ENCODE peak calls at places on chromosomes 1 and 21, in eight cellular contexts. One of them, this sample, is unnamed. For H3K27me3, the result is how much of the 10 kb centered on the place peaks cover.

GRCh38 chr1:13930151-13930550 is 230.2 kb downstream of the PRDM2 start:
- DNase-seq in tibial artery: no peak
- DNase-seq in colonic mucosa: peak
- DNase-seq in WERI-Rb-1: peak
- DNase-seq in body of pancreas: peak
- DNase-seq in stomach: no peak
- DNase-seq in brain microvascular endothelial cell: no peak
- DNase-seq in cardiac muscle cell: no peak
- DNase-seq in this sample: peak

GRCh38 chr1:164771568-164772350 is 212.8 kb downstream of the PBX1 start:
- DNase-seq in brain microvascular endothelial cell: peak
- DNase-seq in tibial artery: no peak
- DNase-seq in cardiac muscle cell: no peak
- DNase-seq in WERI-Rb-1: no peak
- DNase-seq in body of pancreas: peak
- DNase-seq in stomach: no peak
- DNase-seq in colonic mucosa: no peak
- DNase-seq in this sample: no peak

GRCh38 chr1:157359309-157360020 is 192.8 kb downstream of the FCRL5 start:
- DNase-seq in body of pancreas: peak
- DNase-seq in tibial artery: no peak
- DNase-seq in stomach: no peak
- DNase-seq in WERI-Rb-1: no peak
- DNase-seq in cardiac muscle cell: no peak
- DNase-seq in colonic mucosa: peak
- DNase-seq in brain microvascular endothelial cell: no peak
- DNase-seq in this sample: no peak

GRCh38 chr1:163357378-163357777 is 35.6 kb downstream of the NUF2 start:
- DNase-seq in brain microvascular endothelial cell: peak
- DNase-seq in WERI-Rb-1: no peak
- DNase-seq in cardiac muscle cell: peak
- DNase-seq in tibial artery: no peak
- DNase-seq in stomach: no peak
- DNase-seq in colonic mucosa: no peak
- DNase-seq in body of pancreas: no peak
- DNase-seq in this sample: no peak

GRCh38 chr1:13708380-13709010 is 8.5 kb downstream of the PRDM2 start:
- DNase-seq in tibial artery: no peak
- DNase-seq in WERI-Rb-1: no peak
- DNase-seq in body of pancreas: no peak
- DNase-seq in stomach: no peak
- DNase-seq in brain microvascular endothelial cell: no peak
- DNase-seq in colonic mucosa: peak
- DNase-seq in cardiac muscle cell: no peak
- DNase-seq in this sample: no peak

GRCh38 chr1:224828691-224829090 is 100.8 kb upstream of the DNAH14 start:
- DNase-seq in tibial artery: no peak
- DNase-seq in WERI-Rb-1: no peak
- DNase-seq in cardiac muscle cell: no peak
- DNase-seq in stomach: no peak
- DNase-seq in body of pancreas: no peak
- DNase-seq in colonic mucosa: no peak
- DNase-seq in brain microvascular endothelial cell: no peak
- DNase-seq in this sample: no peak

GRCh38 chr1:204506969-204507316 is 9.3 kb upstream of the MDM4 start:
- DNase-seq in body of pancreas: peak
- DNase-seq in WERI-Rb-1: peak
- DNase-seq in colonic mucosa: peak
- DNase-seq in brain microvascular endothelial cell: peak
- DNase-seq in tibial artery: peak
- DNase-seq in stomach: peak
- DNase-seq in cardiac muscle cell: peak
- DNase-seq in this sample: peak

GRCh38 chr1:3314561-3315271 is 139.7 kb upstream of the ARHGEF16 start:
- DNase-seq in stomach: no peak
- DNase-seq in tibial artery: no peak
- DNase-seq in body of pancreas: no peak
- DNase-seq in colonic mucosa: no peak
- DNase-seq in brain microvascular endothelial cell: no peak
- DNase-seq in cardiac muscle cell: no peak
- DNase-seq in WERI-Rb-1: no peak
- DNase-seq in this sample: no peak

GRCh38 chr1:19003371-19004290 is 47.2 kb upstream of the IFFO2 start:
- DNase-seq in stomach: no peak
- DNase-seq in WERI-Rb-1: no peak
- DNase-seq in brain microvascular endothelial cell: peak
- DNase-seq in body of pancreas: no peak
- DNase-seq in colonic mucosa: no peak
- DNase-seq in cardiac muscle cell: no peak
- DNase-seq in tibial artery: no peak
- DNase-seq in this sample: no peak

GRCh38 chr1:207020709-207021107 is 11.8 kb downstream of the C1orf116 start:
- DNase-seq in cardiac muscle cell: no peak
- DNase-seq in WERI-Rb-1: no peak
- DNase-seq in stomach: no peak
- DNase-seq in colonic mucosa: no peak
- DNase-seq in tibial artery: no peak
- DNase-seq in brain microvascular endothelial cell: no peak
- DNase-seq in body of pancreas: no peak
- DNase-seq in this sample: no peak

GRCh38 chr1:101247404-101248287 is 10.8 kb downstream of the S1PR1 start:
- DNase-seq in colonic mucosa: no peak
- DNase-seq in WERI-Rb-1: no peak
- DNase-seq in stomach: no peak
- DNase-seq in brain microvascular endothelial cell: no peak
- DNase-seq in cardiac muscle cell: no peak
- DNase-seq in body of pancreas: no peak
- DNase-seq in tibial artery: no peak
- DNase-seq in this sample: no peak

GRCh38 chr1:5730272-5731109 is 261.7 kb downstream of the NPHP4 start:
- DNase-seq in colonic mucosa: no peak
- DNase-seq in WERI-Rb-1: no peak
- DNase-seq in body of pancreas: no peak
- DNase-seq in tibial artery: no peak
- DNase-seq in cardiac muscle cell: no peak
- DNase-seq in brain microvascular endothelial cell: no peak
- DNase-seq in stomach: no peak
- DNase-seq in this sample: no peak

GRCh38 chr1:110962892-110963665 is 643 bp downstream of the LRIF1 start:
- DNase-seq in stomach: peak
- DNase-seq in WERI-Rb-1: peak
- DNase-seq in brain microvascular endothelial cell: peak
- DNase-seq in cardiac muscle cell: peak
- DNase-seq in colonic mucosa: peak
- DNase-seq in body of pancreas: peak
- DNase-seq in tibial artery: peak
- DNase-seq in this sample: peak

GRCh38 chr1:12230549-12231275 is 882 bp downstream of the VPS13D start:
- DNase-seq in body of pancreas: peak
- DNase-seq in WERI-Rb-1: no peak
- DNase-seq in cardiac muscle cell: peak
- DNase-seq in brain microvascular endothelial cell: no peak
- DNase-seq in colonic mucosa: peak
- DNase-seq in stomach: peak
- DNase-seq in tibial artery: peak
- DNase-seq in this sample: no peak

GRCh38 chr1:115676498-115677171 is 34.9 kb downstream of the VANGL1 start:
- DNase-seq in colonic mucosa: peak
- DNase-seq in tibial artery: no peak
- DNase-seq in brain microvascular endothelial cell: no peak
- DNase-seq in WERI-Rb-1: no peak
- DNase-seq in cardiac muscle cell: no peak
- DNase-seq in stomach: peak
- DNase-seq in body of pancreas: no peak
- DNase-seq in this sample: no peak

GRCh38 chr1:91846007-91846620 is 39.8 kb downstream of the TGFBR3 start:
- DNase-seq in tibial artery: peak
- DNase-seq in WERI-Rb-1: no peak
- DNase-seq in colonic mucosa: peak
- DNase-seq in cardiac muscle cell: peak
- DNase-seq in body of pancreas: peak
- DNase-seq in stomach: peak
- DNase-seq in brain microvascular endothelial cell: no peak
- DNase-seq in this sample: no peak

DNA sequence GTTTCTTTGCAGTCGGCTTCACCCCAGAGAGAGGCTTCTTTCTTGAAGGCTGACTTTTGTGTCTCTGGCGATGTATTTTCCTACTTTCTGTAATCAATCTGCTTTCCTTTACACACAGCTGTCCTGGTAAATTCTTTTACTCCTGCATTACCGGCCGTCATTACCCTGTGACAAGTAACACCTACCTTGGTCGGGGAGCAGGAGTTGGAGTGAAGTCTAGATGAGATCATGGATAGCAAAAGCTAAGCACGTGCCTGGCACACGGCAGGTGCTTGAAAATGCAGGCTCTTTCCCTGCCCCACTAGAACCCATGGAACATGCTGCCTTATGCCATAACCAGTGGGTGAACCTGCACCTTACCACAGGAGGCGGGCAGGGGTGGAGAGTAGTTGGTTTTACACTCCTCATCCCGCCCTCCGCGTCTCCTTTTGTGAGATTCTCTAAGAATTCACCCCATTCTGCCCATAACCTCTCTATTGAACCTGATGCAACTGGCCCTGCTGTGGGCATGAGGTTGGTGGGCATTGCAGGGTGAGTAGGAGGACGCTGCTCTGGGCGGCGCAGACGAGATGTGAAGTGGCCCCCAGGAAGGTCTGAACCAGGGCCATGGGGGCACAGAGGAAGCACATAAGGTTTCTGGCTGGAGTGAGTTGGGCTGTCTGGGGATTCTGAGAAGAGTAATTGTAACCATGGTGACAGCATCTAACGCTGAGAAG is 8.7 kb downstream of the PADI1 start:
- DNase-seq in WERI-Rb-1: no peak
- DNase-seq in colonic mucosa: no peak
- DNase-seq in cardiac muscle cell: no peak
- DNase-seq in tibial artery: no peak
- DNase-seq in body of pancreas: no peak
- DNase-seq in brain microvascular endothelial cell: no peak
- DNase-seq in stomach: no peak
- DNase-seq in this sample: no peak
- H3K27me3 ChIP-seq in WERI-Rb-1: under half
- H3K27me3 ChIP-seq in colonic mucosa: under half
- H3K27me3 ChIP-seq in cardiac muscle cell: under half
- H3K27me3 ChIP-seq in tibial artery: half or more
- H3K27me3 ChIP-seq in body of pancreas: under half
- H3K27me3 ChIP-seq in brain microvascular endothelial cell: under half
- H3K27me3 ChIP-seq in stomach: half or more
- H3K27me3 ChIP-seq in this sample: under half

GRCh38 chr1:32761253-32761877 is 55.8 kb downstream of the YARS1 start:
- DNase-seq in tibial artery: no peak
- DNase-seq in stomach: peak
- DNase-seq in colonic mucosa: peak
- DNase-seq in WERI-Rb-1: no peak
- DNase-seq in body of pancreas: peak
- DNase-seq in brain microvascular endothelial cell: peak
- DNase-seq in cardiac muscle cell: no peak
- DNase-seq in this sample: no peak

GRCh38 chr1:32758795-32759430 is 56.3 kb upstream of the SYNC start:
- DNase-seq in stomach: no peak
- DNase-seq in cardiac muscle cell: peak
- DNase-seq in brain microvascular endothelial cell: no peak
- DNase-seq in tibial artery: no peak
- DNase-seq in WERI-Rb-1: no peak
- DNase-seq in body of pancreas: no peak
- DNase-seq in colonic mucosa: no peak
- DNase-seq in this sample: no peak

GRCh38 chr1:32759521-32759980 is 57.0 kb upstream of the SYNC start:
- DNase-seq in colonic mucosa: peak
- DNase-seq in cardiac muscle cell: no peak
- DNase-seq in WERI-Rb-1: no peak
- DNase-seq in stomach: peak
- DNase-seq in body of pancreas: peak
- DNase-seq in brain microvascular endothelial cell: no peak
- DNase-seq in tibial artery: no peak
- DNase-seq in this sample: no peak

GRCh38 chr1:32758177-32758794 is 55.7 kb upstream of the SYNC start:
- DNase-seq in stomach: no peak
- DNase-seq in tibial artery: no peak
- DNase-seq in body of pancreas: no peak
- DNase-seq in colonic mucosa: no peak
- DNase-seq in cardiac muscle cell: no peak
- DNase-seq in brain microvascular endothelial cell: no peak
- DNase-seq in WERI-Rb-1: no peak
- DNase-seq in this sample: no peak

GRCh38 chr1:32759997-32760623 is 57.0 kb downstream of the YARS1 start:
- DNase-seq in tibial artery: no peak
- DNase-seq in body of pancreas: peak
- DNase-seq in WERI-Rb-1: no peak
- DNase-seq in colonic mucosa: peak
- DNase-seq in cardiac muscle cell: peak
- DNase-seq in brain microvascular endothelial cell: no peak
- DNase-seq in stomach: peak
- DNase-seq in this sample: no peak
- H3K27ac ChIP-seq in tibial artery: no peak
- H3K27ac ChIP-seq in body of pancreas: peak
- H3K27ac ChIP-seq in WERI-Rb-1: no peak
- H3K27ac ChIP-seq in colonic mucosa: peak
- H3K27ac ChIP-seq in cardiac muscle cell: no peak
- H3K27ac ChIP-seq in brain microvascular endothelial cell: no peak
- H3K27ac ChIP-seq in stomach: peak
- H3K27ac ChIP-seq in this sample: no peak

DNA sequence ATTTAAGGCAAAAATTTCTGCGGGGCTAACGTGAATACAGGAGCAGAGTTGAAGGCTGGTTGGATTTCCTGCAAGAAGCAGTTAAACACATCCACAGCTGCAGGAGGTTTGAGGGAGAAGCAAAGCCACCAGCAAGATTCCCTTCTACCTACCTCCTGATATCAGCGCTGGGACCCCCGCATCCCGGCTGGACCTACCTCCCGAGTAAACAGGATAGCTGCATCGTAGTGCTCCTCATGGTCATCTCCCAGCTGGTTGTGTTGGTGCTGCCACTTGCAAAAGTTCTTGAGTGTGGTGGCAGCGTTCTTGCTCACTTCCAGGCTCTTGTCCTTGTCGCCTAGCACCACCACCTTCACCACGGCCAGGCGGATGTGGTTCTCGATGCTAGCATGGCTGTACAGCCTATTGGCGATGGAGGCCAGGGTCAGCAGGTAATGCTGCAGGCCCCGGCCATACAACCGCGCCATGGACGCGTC is 1.8 kb downstream of the ADAMTS5 start:
- DNase-seq in tibial artery: no peak
- DNase-seq in brain microvascular endothelial cell: no peak
- DNase-seq in stomach: no peak
- DNase-seq in WERI-Rb-1: no peak
- DNase-seq in body of pancreas: no peak
- DNase-seq in colonic mucosa: no peak
- DNase-seq in cardiac muscle cell: no peak
- DNase-seq in this sample: no peak
- H3K27me3 ChIP-seq in tibial artery: under half
- H3K27me3 ChIP-seq in brain microvascular endothelial cell: under half
- H3K27me3 ChIP-seq in stomach: under half
- H3K27me3 ChIP-seq in WERI-Rb-1: half or more
- H3K27me3 ChIP-seq in body of pancreas: under half
- H3K27me3 ChIP-seq in colonic mucosa: under half
- H3K27me3 ChIP-seq in cardiac muscle cell: half or more
- H3K27me3 ChIP-seq in this sample: under half

DNA sequence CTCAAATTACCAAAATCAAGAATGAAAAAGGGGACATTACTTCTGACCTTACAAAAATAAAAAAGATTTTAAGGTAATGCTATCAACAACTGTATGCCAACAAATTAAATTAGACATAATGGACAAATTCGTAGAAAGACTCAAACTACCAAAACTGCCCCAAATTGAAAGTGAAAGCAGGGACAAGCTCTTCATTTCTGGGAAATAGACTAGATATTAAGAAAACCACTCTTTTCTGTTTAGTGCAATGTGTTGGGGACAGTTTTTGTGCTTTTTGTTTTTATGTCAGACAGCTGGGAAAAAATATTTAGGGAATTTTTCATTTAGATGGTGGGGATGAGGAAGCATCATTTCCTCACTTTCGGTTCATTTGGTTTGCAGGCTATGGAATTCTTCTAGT is 4.9 kb upstream of the GBP1 start:
- DNase-seq in stomach: no peak
- DNase-seq in tibial artery: no peak
- DNase-seq in body of pancreas: no peak
- DNase-seq in brain microvascular endothelial cell: no peak
- DNase-seq in colonic mucosa: no peak
- DNase-seq in WERI-Rb-1: no peak
- DNase-seq in cardiac muscle cell: no peak
- DNase-seq in this sample: no peak
- H3K27ac ChIP-seq in stomach: peak
- H3K27ac ChIP-seq in tibial artery: no peak
- H3K27ac ChIP-seq in body of pancreas: no peak
- H3K27ac ChIP-seq in brain microvascular endothelial cell: no peak
- H3K27ac ChIP-seq in colonic mucosa: peak
- H3K27ac ChIP-seq in WERI-Rb-1: no peak
- H3K27ac ChIP-seq in cardiac muscle cell: no peak
- H3K27ac ChIP-seq in this sample: no peak

This sample was measured in CD4-positive, alpha-beta T cell.